ENCODE peak calls at places on chromosomes 1 and 21, in six cellular contexts. S is GM20000, M is foreskin fibroblast, A is HCEC 1CT, E is lung microvascular endothelial cell, L is non-pigmented ciliary epithelial cell. R is an unnamed sample.

GRCh38 chr21:26550357-26550756 is 22.7 kb downstream of the CYYR1 start:
- DNase-seq in S (no peak), M (peak; percentile 46), A (no peak), E (no peak), L (no peak), R (no peak)

GRCh38 chr1:184443624-184444023 is 56.8 kb downstream of the C1orf21 start:
- DNase-seq in S (no peak), M (no peak), A (no peak), E (no peak), L (no peak), R (no peak)

GRCh38 chr1:109392788-109393580 is 4.7 kb downstream of the SORT1 start:
- DNase-seq in S (no peak), M (peak; percentile 67), A (peak; percentile 76), E (peak; percentile 29), L (no peak), R (no peak)

GRCh38 chr1:153336650-153337049 is 12.0 kb downstream of the PGLYRP4 start:
- DNase-seq in S (no peak), M (no peak), A (no peak), E (no peak), L (no peak), R (no peak)

GRCh38 chr1:5495596-5496410 is 496.4 kb downstream of the NPHP4 start:
- DNase-seq in S (no peak), M (no peak), A (no peak), E (no peak), L (no peak), R (no peak)

GRCh38 chr1:59081795-59082194 is 215.1 kb upstream of the FGGY start:
- DNase-seq in S (no peak), M (peak; percentile 77), A (peak; percentile 59), E (no peak), L (no peak), R (peak; percentile 49)

GRCh38 chr1:200179126-200179780 is 151.7 kb downstream of the NR5A2 start:
- DNase-seq in S (no peak), M (peak; percentile 77), A (peak; percentile 70), E (peak; percentile 77), L (no peak), R (peak; percentile 20)

GRCh38 chr1:183233113-183233512 is 47.0 kb downstream of the LAMC2 start:
- DNase-seq in S (no peak), M (no peak), A (no peak), E (no peak), L (no peak), R (no peak)

GRCh38 chr1:1371741-1372711 is 3.0 kb downstream of the AURKAIP1 start:
- DNase-seq in S (peak; percentile 89), M (peak; percentile 79), A (peak; percentile 42), E (peak; percentile 71), L (no peak), R (peak; percentile 75)

GRCh38 chr1:30192969-30193630 is 530.3 kb downstream of the MATN1 start:
- DNase-seq in S (no peak), M (no peak), A (no peak), E (no peak), L (no peak), R (no peak)

GRCh38 chr1:234997201-234998173 is 131.2 kb downstream of the TOMM20 start:
- DNase-seq in S (no peak), M (peak; percentile 100), A (peak; percentile 99), E (peak; percentile 99), L (peak; percentile 98), R (peak; percentile 96)

GRCh38 chr1:59730759-59731478 is 83.8 kb upstream of the HOOK1 start:
- DNase-seq in S (no peak), M (peak; percentile 97), A (peak; percentile 96), E (peak; percentile 57), L (peak; percentile 90), R (peak; percentile 91)

GRCh38 chr1:160186246-160186645 is 4.1 kb upstream of the CASQ1 start:
- DNase-seq in S (no peak), M (no peak), A (no peak), E (no peak), L (no peak), R (no peak)

GRCh38 chr1:226520640-226521355 is 27.8 kb upstream of the STUM start:
- DNase-seq in S (no peak), M (no peak), A (no peak), E (no peak), L (no peak), R (no peak)

GRCh38 chr1:115275216-115275615 is 62.8 kb downstream of the NGF start:
- DNase-seq in S (peak; percentile 32), M (peak; percentile 36), A (no peak), E (peak; percentile 61), L (no peak), R (no peak)

GRCh38 chr1:85573348-85573747 is 7.2 kb upstream of the CCN1 start:
- DNase-seq in S (no peak), M (no peak), A (no peak), E (peak; percentile 89), L (no peak), R (no peak)

GRCh38 chr1:14482784-14483183 is 115.7 kb upstream of the KAZN start:
- DNase-seq in S (no peak), M (no peak), A (no peak), E (no peak), L (no peak), R (no peak)

GRCh38 chr1:153790996-153791855 is 16.0 kb downstream of the SLC27A3 start:
- DNase-seq in S (peak; percentile 87), M (peak; percentile 86), A (peak; percentile 97), E (no peak), L (peak; percentile 69), R (peak; percentile 87)

GRCh38 chr1:115065021-115065420 is 24.3 kb downstream of the TSPAN2 start:
- DNase-seq in S (no peak), M (no peak), A (no peak), E (no peak), L (no peak), R (no peak)

GRCh38 chr1:109438798-109439297 is 12.6 kb upstream of the PSMA5 start:
- DNase-seq in S (peak; percentile 19), M (peak; percentile 96), A (peak; percentile 99), E (peak; percentile 24), L (peak; percentile 90), R (peak; percentile 85)

GRCh38 chr1:32613472-32613871 is 36.9 kb downstream of the ZBTB8OS start:
- DNase-seq in S (no peak), M (no peak), A (no peak), E (no peak), L (no peak), R (no peak)

GRCh38 chr1:212646588-212646987 is 38.0 kb downstream of the ATF3 start:
- DNase-seq in S (no peak), M (no peak), A (no peak), E (no peak), L (no peak), R (no peak)

GRCh38 chr1:227898502-227899140 is 49.1 kb downstream of the WNT9A start:
- DNase-seq in S (no peak), M (no peak), A (no peak), E (no peak), L (no peak), R (no peak)

GRCh38 chr1:182080955-182081582 is 19.6 kb upstream of the ZNF648 start:
- DNase-seq in S (peak; percentile 52), M (peak; percentile 62), A (peak; percentile 11), E (peak; percentile 47), L (no peak), R (peak; percentile 64)

GRCh38 chr1:145983206-145983675 is 13.1 kb downstream of the TXNIP start:
- DNase-seq in S (no peak), M (no peak), A (no peak), E (peak; percentile 53), L (no peak), R (no peak)

GRCh38 chr21:46457801-46458314 is 833 bp upstream of the DIP2A start:
- DNase-seq in S (peak; percentile 51), M (peak; percentile 69), A (peak; percentile 57), E (peak; percentile 54), L (no peak), R (peak; percentile 29)

GRCh38 chr1:200496937-200497336 is 87.1 kb upstream of the ZNF281 start:
- DNase-seq in S (no peak), M (no peak), A (no peak), E (no peak), L (no peak), R (no peak)

R was measured in AG08395.